ENCODE peak calls at places on chromosomes 1 and 21, in eight cellular contexts. One of them, this sample, is unnamed.

GRCh38 chr1:226938903-226939438 is 1.1 kb upstream of the COQ8A start:
- DNase-seq in GM23338: no peak
- DNase-seq in HCT116: no peak
- DNase-seq in transverse colon: no peak
- DNase-seq in breast epithelium: no peak
- DNase-seq in K562: no peak
- DNase-seq in spleen: no peak
- DNase-seq in GM12892: no peak
- DNase-seq in this sample: no peak

GRCh38 chr1:210360852-210361477 is 32.3 kb downstream of the HHAT start:
- DNase-seq in spleen: no peak
- DNase-seq in GM23338: peak
- DNase-seq in breast epithelium: no peak
- DNase-seq in GM12892: no peak
- DNase-seq in transverse colon: no peak
- DNase-seq in K562: no peak
- DNase-seq in HCT116: peak
- DNase-seq in this sample: no peak

GRCh38 chr1:24010650-24011049 is 30.5 kb upstream of the SRSF10 start:
- DNase-seq in transverse colon: no peak
- DNase-seq in breast epithelium: no peak
- DNase-seq in K562: no peak
- DNase-seq in spleen: no peak
- DNase-seq in GM12892: no peak
- DNase-seq in HCT116: no peak
- DNase-seq in GM23338: no peak
- DNase-seq in this sample: no peak

GRCh38 chr1:211978596-211978995 is 56.8 kb downstream of the INTS7 start:
- DNase-seq in GM23338: no peak
- DNase-seq in HCT116: no peak
- DNase-seq in K562: no peak
- DNase-seq in GM12892: no peak
- DNase-seq in breast epithelium: no peak
- DNase-seq in transverse colon: no peak
- DNase-seq in spleen: no peak
- DNase-seq in this sample: no peak

GRCh38 chr1:197736689-197737088 is 38.6 kb downstream of the DENND1B start:
- DNase-seq in GM23338: no peak
- DNase-seq in transverse colon: no peak
- DNase-seq in spleen: no peak
- DNase-seq in breast epithelium: no peak
- DNase-seq in K562: no peak
- DNase-seq in HCT116: no peak
- DNase-seq in GM12892: no peak
- DNase-seq in this sample: no peak

GRCh38 chr1:117105003-117105402 is 16.5 kb downstream of the TRIM45 start:
- DNase-seq in spleen: no peak
- DNase-seq in breast epithelium: no peak
- DNase-seq in GM23338: no peak
- DNase-seq in K562: no peak
- DNase-seq in GM12892: no peak
- DNase-seq in transverse colon: no peak
- DNase-seq in HCT116: no peak
- DNase-seq in this sample: no peak

GRCh38 chr1:228870041-228870713 is 134.9 kb downstream of the RHOU start:
- DNase-seq in HCT116: no peak
- DNase-seq in GM23338: no peak
- DNase-seq in spleen: no peak
- DNase-seq in GM12892: no peak
- DNase-seq in breast epithelium: no peak
- DNase-seq in K562: no peak
- DNase-seq in transverse colon: no peak
- DNase-seq in this sample: no peak

GRCh38 chr1:87528754-87529517 is 200.3 kb downstream of the LMO4 start:
- DNase-seq in K562: no peak
- DNase-seq in spleen: no peak
- DNase-seq in breast epithelium: no peak
- DNase-seq in GM23338: no peak
- DNase-seq in GM12892: no peak
- DNase-seq in transverse colon: no peak
- DNase-seq in HCT116: no peak
- DNase-seq in this sample: no peak

GRCh38 chr1:223755432-223755792 is 43.1 kb downstream of the CAPN2 start:
- DNase-seq in GM12892: no peak
- DNase-seq in GM23338: no peak
- DNase-seq in breast epithelium: no peak
- DNase-seq in K562: no peak
- DNase-seq in transverse colon: no peak
- DNase-seq in HCT116: no peak
- DNase-seq in spleen: peak
- DNase-seq in this sample: no peak

GRCh38 chr1:151756291-151756690 is 7.0 kb downstream of the MRPL9 start:
- DNase-seq in K562: no peak
- DNase-seq in spleen: no peak
- DNase-seq in breast epithelium: no peak
- DNase-seq in GM23338: no peak
- DNase-seq in GM12892: no peak
- DNase-seq in transverse colon: no peak
- DNase-seq in HCT116: no peak
- DNase-seq in this sample: no peak

GRCh38 chr1:64948905-64949833 is 17.2 kb downstream of the JAK1 start:
- DNase-seq in GM23338: peak
- DNase-seq in K562: no peak
- DNase-seq in GM12892: no peak
- DNase-seq in HCT116: peak
- DNase-seq in spleen: no peak
- DNase-seq in transverse colon: no peak
- DNase-seq in breast epithelium: no peak
- DNase-seq in this sample: no peak

GRCh38 chr1:34267326-34267725 is 90.6 kb downstream of the C1orf94 start:
- DNase-seq in GM23338: no peak
- DNase-seq in transverse colon: no peak
- DNase-seq in breast epithelium: no peak
- DNase-seq in HCT116: no peak
- DNase-seq in K562: no peak
- DNase-seq in GM12892: no peak
- DNase-seq in spleen: no peak
- DNase-seq in this sample: no peak

GRCh38 chr1:108080448-108080847 is 115.5 kb upstream of the VAV3 start:
- DNase-seq in spleen: no peak
- DNase-seq in HCT116: no peak
- DNase-seq in breast epithelium: no peak
- DNase-seq in GM12892: no peak
- DNase-seq in GM23338: no peak
- DNase-seq in K562: no peak
- DNase-seq in transverse colon: no peak
- DNase-seq in this sample: no peak

GRCh38 chr1:170461362-170461761 is 70.6 kb upstream of the GORAB start:
- DNase-seq in GM23338: no peak
- DNase-seq in breast epithelium: no peak
- DNase-seq in K562: no peak
- DNase-seq in spleen: no peak
- DNase-seq in transverse colon: no peak
- DNase-seq in HCT116: no peak
- DNase-seq in GM12892: no peak
- DNase-seq in this sample: no peak

GRCh38 chr1:16237343-16237830 is 404 bp upstream of the CPLANE2 start:
- DNase-seq in K562: no peak
- DNase-seq in GM23338: no peak
- DNase-seq in GM12892: no peak
- DNase-seq in transverse colon: no peak
- DNase-seq in HCT116: no peak
- DNase-seq in breast epithelium: no peak
- DNase-seq in spleen: no peak
- DNase-seq in this sample: no peak

GRCh38 chr1:92980732-92981647 is 19.7 kb upstream of the DIPK1A start:
- DNase-seq in breast epithelium: no peak
- DNase-seq in spleen: no peak
- DNase-seq in GM23338: no peak
- DNase-seq in transverse colon: no peak
- DNase-seq in GM12892: no peak
- DNase-seq in K562: no peak
- DNase-seq in HCT116: no peak
- DNase-seq in this sample: no peak

GRCh38 chr1:8649027-8649426 is 168.4 kb downstream of the RERE start:
- DNase-seq in HCT116: no peak
- DNase-seq in spleen: no peak
- DNase-seq in GM12892: no peak
- DNase-seq in K562: no peak
- DNase-seq in transverse colon: no peak
- DNase-seq in breast epithelium: no peak
- DNase-seq in GM23338: no peak
- DNase-seq in this sample: no peak

GRCh38 chr1:110048240-110048639 is 13.8 kb downstream of the STRIP1 start:
- DNase-seq in spleen: no peak
- DNase-seq in HCT116: no peak
- DNase-seq in GM12892: no peak
- DNase-seq in GM23338: no peak
- DNase-seq in K562: no peak
- DNase-seq in transverse colon: no peak
- DNase-seq in breast epithelium: no peak
- DNase-seq in this sample: no peak

GRCh38 chr1:23210351-23210785 is 6.9 kb downstream of the HTR1D start:
- DNase-seq in GM12892: no peak
- DNase-seq in breast epithelium: no peak
- DNase-seq in HCT116: peak
- DNase-seq in GM23338: peak
- DNase-seq in K562: no peak
- DNase-seq in transverse colon: no peak
- DNase-seq in spleen: no peak
- DNase-seq in this sample: no peak

GRCh38 chr1:85661767-85662166 is 46.5 kb downstream of the ZNHIT6 start:
- DNase-seq in spleen: no peak
- DNase-seq in breast epithelium: no peak
- DNase-seq in K562: no peak
- DNase-seq in GM23338: peak
- DNase-seq in transverse colon: no peak
- DNase-seq in GM12892: no peak
- DNase-seq in HCT116: no peak
- DNase-seq in this sample: no peak

GRCh38 chr1:85656256-85656655 is 52.0 kb downstream of the ZNHIT6 start:
- DNase-seq in spleen: no peak
- DNase-seq in breast epithelium: no peak
- DNase-seq in GM23338: no peak
- DNase-seq in transverse colon: no peak
- DNase-seq in HCT116: no peak
- DNase-seq in K562: no peak
- DNase-seq in GM12892: no peak
- DNase-seq in this sample: no peak

GRCh38 chr1:85660541-85660940 is 47.7 kb downstream of the ZNHIT6 start:
- DNase-seq in GM12892: no peak
- DNase-seq in breast epithelium: no peak
- DNase-seq in GM23338: no peak
- DNase-seq in K562: no peak
- DNase-seq in spleen: no peak
- DNase-seq in transverse colon: no peak
- DNase-seq in HCT116: no peak
- DNase-seq in this sample: no peak

GRCh38 chr1:85656948-85657347 is 51.3 kb downstream of the ZNHIT6 start:
- DNase-seq in K562: no peak
- DNase-seq in HCT116: no peak
- DNase-seq in breast epithelium: no peak
- DNase-seq in transverse colon: no peak
- DNase-seq in spleen: no peak
- DNase-seq in GM23338: no peak
- DNase-seq in GM12892: no peak
- DNase-seq in this sample: no peak

GRCh38 chr1:85659174-85659573 is 49.1 kb downstream of the ZNHIT6 start:
- DNase-seq in breast epithelium: no peak
- DNase-seq in spleen: no peak
- DNase-seq in transverse colon: no peak
- DNase-seq in HCT116: no peak
- DNase-seq in GM12892: no peak
- DNase-seq in GM23338: no peak
- DNase-seq in K562: no peak
- DNase-seq in this sample: no peak
- TF ChIP-seq POLR2AphosphoS5 in breast epithelium: no peak
- TF ChIP-seq POLR2AphosphoS5 in spleen: no peak
- TF ChIP-seq POLR2AphosphoS5 in transverse colon: no peak
- TF ChIP-seq POLR2AphosphoS5 in HCT116: no peak
- TF ChIP-seq POLR2AphosphoS5 in GM12892: no peak
- TF ChIP-seq POLR2AphosphoS5 in GM23338: no peak
- TF ChIP-seq POLR2AphosphoS5 in K562: no peak
- TF ChIP-seq POLR2AphosphoS5 in this sample: no peak

GRCh38 chr1:168468042-168468809 is 75.6 kb downstream of the XCL2 start:
- DNase-seq in GM12892: no peak
- DNase-seq in HCT116: no peak
- DNase-seq in breast epithelium: no peak
- DNase-seq in spleen: no peak
- DNase-seq in transverse colon: no peak
- DNase-seq in K562: no peak
- DNase-seq in GM23338: peak
- DNase-seq in this sample: no peak
- TF ChIP-seq POLR2AphosphoS5 in GM12892: no peak
- TF ChIP-seq POLR2AphosphoS5 in HCT116: no peak
- TF ChIP-seq POLR2AphosphoS5 in breast epithelium: no peak
- TF ChIP-seq POLR2AphosphoS5 in spleen: no peak
- TF ChIP-seq POLR2AphosphoS5 in transverse colon: no peak
- TF ChIP-seq POLR2AphosphoS5 in K562: no peak
- TF ChIP-seq POLR2AphosphoS5 in GM23338: no peak
- TF ChIP-seq POLR2AphosphoS5 in this sample: no peak

GRCh38 chr21:21464691-21465090 is 466.5 kb downstream of the NCAM2 start:
- DNase-seq in breast epithelium: no peak
- DNase-seq in HCT116: no peak
- DNase-seq in spleen: no peak
- DNase-seq in transverse colon: no peak
- DNase-seq in GM12892: no peak
- DNase-seq in GM23338: no peak
- DNase-seq in K562: no peak
- DNase-seq in this sample: no peak
- TF ChIP-seq POLR2AphosphoS5 in breast epithelium: no peak
- TF ChIP-seq POLR2AphosphoS5 in HCT116: no peak
- TF ChIP-seq POLR2AphosphoS5 in spleen: no peak
- TF ChIP-seq POLR2AphosphoS5 in transverse colon: no peak
- TF ChIP-seq POLR2AphosphoS5 in GM12892: no peak
- TF ChIP-seq POLR2AphosphoS5 in GM23338: no peak
- TF ChIP-seq POLR2AphosphoS5 in K562: no peak
- TF ChIP-seq POLR2AphosphoS5 in this sample: no peak

GRCh38 chr1:32487182-32487581 is 22.3 kb downstream of the ZBTB8B start:
- DNase-seq in HCT116: no peak
- DNase-seq in spleen: no peak
- DNase-seq in GM23338: no peak
- DNase-seq in GM12892: no peak
- DNase-seq in K562: no peak
- DNase-seq in transverse colon: no peak
- DNase-seq in breast epithelium: no peak
- DNase-seq in this sample: no peak

GRCh38 chr1:32485554-32486255 is 20.8 kb downstream of the ZBTB8B start:
- DNase-seq in transverse colon: no peak
- DNase-seq in K562: no peak
- DNase-seq in HCT116: no peak
- DNase-seq in GM12892: no peak
- DNase-seq in GM23338: no peak
- DNase-seq in spleen: no peak
- DNase-seq in breast epithelium: no peak
- DNase-seq in this sample: no peak

GRCh38 chr1:32480761-32481160 is 15.9 kb downstream of the ZBTB8B start:
- DNase-seq in breast epithelium: no peak
- DNase-seq in transverse colon: no peak
- DNase-seq in GM12892: no peak
- DNase-seq in GM23338: no peak
- DNase-seq in spleen: no peak
- DNase-seq in K562: no peak
- DNase-seq in HCT116: no peak
- DNase-seq in this sample: no peak

GRCh38 chr1:32489774-32490454 is 25.0 kb downstream of the ZBTB8B start:
- DNase-seq in spleen: no peak
- DNase-seq in GM12892: no peak
- DNase-seq in GM23338: no peak
- DNase-seq in K562: no peak
- DNase-seq in transverse colon: no peak
- DNase-seq in breast epithelium: no peak
- DNase-seq in HCT116: no peak
- DNase-seq in this sample: no peak

GRCh38 chr1:32486463-32487113 is 21.7 kb downstream of the ZBTB8B start:
- DNase-seq in spleen: no peak
- DNase-seq in breast epithelium: no peak
- DNase-seq in K562: no peak
- DNase-seq in GM12892: no peak
- DNase-seq in transverse colon: peak
- DNase-seq in HCT116: no peak
- DNase-seq in GM23338: no peak
- DNase-seq in this sample: no peak
- TF ChIP-seq POLR2AphosphoS5 in spleen: no peak
- TF ChIP-seq POLR2AphosphoS5 in breast epithelium: no peak
- TF ChIP-seq POLR2AphosphoS5 in K562: no peak
- TF ChIP-seq POLR2AphosphoS5 in GM12892: no peak
- TF ChIP-seq POLR2AphosphoS5 in transverse colon: no peak
- TF ChIP-seq POLR2AphosphoS5 in HCT116: no peak
- TF ChIP-seq POLR2AphosphoS5 in GM23338: no peak
- TF ChIP-seq POLR2AphosphoS5 in this sample: no peak

This sample was measured in suprapubic skin.